ENCODE peak calls at places on chromosomes 5 and 9, in nine cellular contexts. One of them, this sample, is unnamed.
A peak's percentile ranks its signal among the peaks of the same experiment; 100 is the strongest.

GRCh38 chr9:98231770-98232478 is 23.5 kb downstream of the TBC1D2 start:
- DNase-seq in fibroblast of the conjunctiva: peak; percentile 72
- DNase-seq in NB4: peak; percentile 31
- DNase-seq in NCI-H1694 treated with DMSO at 0.1 percent for 48 hours: no peak
- DNase-seq in HCT116: no peak
- DNase-seq in SK-N-DZ: no peak
- DNase-seq in RPMI7951: peak; percentile 77
- DNase-seq in psoas muscle: no peak
- DNase-seq in stimulated activated CD8-positive, alpha-beta memory T cell treated with anti-CD3 and anti-CD28 coated beads, Interleukin-2, amount 100 ng/mL, for 1 hour: no peak
- DNase-seq in this sample: peak; percentile 41

GRCh38 chr9:70420267-70421019 is 6.0 kb upstream of the KLF9 start:
- DNase-seq in fibroblast of the conjunctiva: peak; percentile 91
- DNase-seq in SK-N-DZ: peak; percentile 89
- DNase-seq in HCT116: peak; percentile 42
- DNase-seq in NB4: peak; percentile 73
- DNase-seq in stimulated activated CD8-positive, alpha-beta memory T cell treated with anti-CD3 and anti-CD28 coated beads, Interleukin-2, amount 100 ng/mL, for 1 hour: peak; percentile 14
- DNase-seq in psoas muscle: peak; percentile 98
- DNase-seq in NCI-H1694 treated with DMSO at 0.1 percent for 48 hours: peak; percentile 86
- DNase-seq in RPMI7951: peak; percentile 90
- DNase-seq in this sample: no peak

GRCh38 chr5:84603557-84604185 is 219.0 kb upstream of the EDIL3 start:
- DNase-seq in stimulated activated CD8-positive, alpha-beta memory T cell treated with anti-CD3 and anti-CD28 coated beads, Interleukin-2, amount 100 ng/mL, for 1 hour: no peak
- DNase-seq in fibroblast of the conjunctiva: peak; percentile 71
- DNase-seq in RPMI7951: peak; percentile 78
- DNase-seq in psoas muscle: peak; percentile 32
- DNase-seq in NCI-H1694 treated with DMSO at 0.1 percent for 48 hours: no peak
- DNase-seq in HCT116: no peak
- DNase-seq in SK-N-DZ: no peak
- DNase-seq in NB4: no peak
- DNase-seq in this sample: no peak

GRCh38 chr9:127833555-127833954 is 20.9 kb downstream of the ENG start:
- DNase-seq in NCI-H1694 treated with DMSO at 0.1 percent for 48 hours: no peak
- DNase-seq in fibroblast of the conjunctiva: no peak
- DNase-seq in HCT116: no peak
- DNase-seq in RPMI7951: no peak
- DNase-seq in psoas muscle: no peak
- DNase-seq in SK-N-DZ: no peak
- DNase-seq in NB4: no peak
- DNase-seq in stimulated activated CD8-positive, alpha-beta memory T cell treated with anti-CD3 and anti-CD28 coated beads, Interleukin-2, amount 100 ng/mL, for 1 hour: no peak
- DNase-seq in this sample: no peak

GRCh38 chr5:178280631-178281030 is 48.0 kb upstream of the PHYKPL start:
- DNase-seq in SK-N-DZ: no peak
- DNase-seq in NB4: peak; percentile 31
- DNase-seq in RPMI7951: no peak
- DNase-seq in NCI-H1694 treated with DMSO at 0.1 percent for 48 hours: no peak
- DNase-seq in stimulated activated CD8-positive, alpha-beta memory T cell treated with anti-CD3 and anti-CD28 coated beads, Interleukin-2, amount 100 ng/mL, for 1 hour: no peak
- DNase-seq in HCT116: no peak
- DNase-seq in psoas muscle: peak; percentile 41
- DNase-seq in fibroblast of the conjunctiva: no peak
- DNase-seq in this sample: no peak

GRCh38 chr9:93082841-93083411 is 13.1 kb upstream of the CARD19 start:
- DNase-seq in fibroblast of the conjunctiva: no peak
- DNase-seq in NB4: peak; percentile 40
- DNase-seq in stimulated activated CD8-positive, alpha-beta memory T cell treated with anti-CD3 and anti-CD28 coated beads, Interleukin-2, amount 100 ng/mL, for 1 hour: no peak
- DNase-seq in HCT116: no peak
- DNase-seq in SK-N-DZ: no peak
- DNase-seq in psoas muscle: no peak
- DNase-seq in RPMI7951: no peak
- DNase-seq in NCI-H1694 treated with DMSO at 0.1 percent for 48 hours: no peak
- DNase-seq in this sample: no peak

GRCh38 chr9:78103971-78104433 is 72.4 kb upstream of the GNAQ start:
- DNase-seq in stimulated activated CD8-positive, alpha-beta memory T cell treated with anti-CD3 and anti-CD28 coated beads, Interleukin-2, amount 100 ng/mL, for 1 hour: no peak
- DNase-seq in HCT116: no peak
- DNase-seq in SK-N-DZ: no peak
- DNase-seq in NB4: peak; percentile 92
- DNase-seq in psoas muscle: no peak
- DNase-seq in RPMI7951: no peak
- DNase-seq in fibroblast of the conjunctiva: no peak
- DNase-seq in NCI-H1694 treated with DMSO at 0.1 percent for 48 hours: peak; percentile 9
- DNase-seq in this sample: no peak

GRCh38 chr9:98786750-98787510 is 9.4 kb downstream of the ANKS6 start:
- DNase-seq in NB4: peak; percentile 56
- DNase-seq in psoas muscle: no peak
- DNase-seq in SK-N-DZ: no peak
- DNase-seq in HCT116: no peak
- DNase-seq in fibroblast of the conjunctiva: no peak
- DNase-seq in NCI-H1694 treated with DMSO at 0.1 percent for 48 hours: no peak
- DNase-seq in RPMI7951: no peak
- DNase-seq in stimulated activated CD8-positive, alpha-beta memory T cell treated with anti-CD3 and anti-CD28 coated beads, Interleukin-2, amount 100 ng/mL, for 1 hour: no peak
- DNase-seq in this sample: no peak

GRCh38 chr9:70263421-70263820 is 4.6 kb downstream of the SMC5 start:
- DNase-seq in RPMI7951: no peak
- DNase-seq in fibroblast of the conjunctiva: no peak
- DNase-seq in NCI-H1694 treated with DMSO at 0.1 percent for 48 hours: no peak
- DNase-seq in NB4: no peak
- DNase-seq in HCT116: no peak
- DNase-seq in psoas muscle: no peak
- DNase-seq in stimulated activated CD8-positive, alpha-beta memory T cell treated with anti-CD3 and anti-CD28 coated beads, Interleukin-2, amount 100 ng/mL, for 1 hour: no peak
- DNase-seq in SK-N-DZ: no peak
- DNase-seq in this sample: no peak

GRCh38 chr5:25516136-25516535 is 871.4 kb upstream of the CDH10 start:
- DNase-seq in fibroblast of the conjunctiva: no peak
- DNase-seq in HCT116: no peak
- DNase-seq in SK-N-DZ: peak; percentile 28
- DNase-seq in NB4: no peak
- DNase-seq in stimulated activated CD8-positive, alpha-beta memory T cell treated with anti-CD3 and anti-CD28 coated beads, Interleukin-2, amount 100 ng/mL, for 1 hour: no peak
- DNase-seq in NCI-H1694 treated with DMSO at 0.1 percent for 48 hours: no peak
- DNase-seq in psoas muscle: no peak
- DNase-seq in RPMI7951: peak; percentile 23
- DNase-seq in this sample: no peak

GRCh38 chr9:23522952-23523351 is 303.1 kb downstream of the ELAVL2 start:
- DNase-seq in NCI-H1694 treated with DMSO at 0.1 percent for 48 hours: no peak
- DNase-seq in NB4: no peak
- DNase-seq in HCT116: no peak
- DNase-seq in psoas muscle: no peak
- DNase-seq in SK-N-DZ: no peak
- DNase-seq in stimulated activated CD8-positive, alpha-beta memory T cell treated with anti-CD3 and anti-CD28 coated beads, Interleukin-2, amount 100 ng/mL, for 1 hour: no peak
- DNase-seq in RPMI7951: no peak
- DNase-seq in fibroblast of the conjunctiva: no peak
- DNase-seq in this sample: no peak

GRCh38 chr9:2741441-2742158 is 24.3 kb downstream of the KCNV2 start:
- DNase-seq in NB4: no peak
- DNase-seq in stimulated activated CD8-positive, alpha-beta memory T cell treated with anti-CD3 and anti-CD28 coated beads, Interleukin-2, amount 100 ng/mL, for 1 hour: no peak
- DNase-seq in RPMI7951: no peak
- DNase-seq in fibroblast of the conjunctiva: no peak
- DNase-seq in SK-N-DZ: no peak
- DNase-seq in NCI-H1694 treated with DMSO at 0.1 percent for 48 hours: no peak
- DNase-seq in psoas muscle: no peak
- DNase-seq in HCT116: no peak
- DNase-seq in this sample: no peak

GRCh38 chr5:112757468-112758208 is 20.0 kb downstream of the APC start:
- DNase-seq in SK-N-DZ: peak; percentile 67
- DNase-seq in NCI-H1694 treated with DMSO at 0.1 percent for 48 hours: peak; percentile 65
- DNase-seq in NB4: peak; percentile 64
- DNase-seq in RPMI7951: peak; percentile 56
- DNase-seq in stimulated activated CD8-positive, alpha-beta memory T cell treated with anti-CD3 and anti-CD28 coated beads, Interleukin-2, amount 100 ng/mL, for 1 hour: no peak
- DNase-seq in psoas muscle: no peak
- DNase-seq in HCT116: peak; percentile 48
- DNase-seq in fibroblast of the conjunctiva: peak; percentile 47
- DNase-seq in this sample: peak; percentile 42

GRCh38 chr5:157166494-157167218 is 592 bp upstream of the GARIN3 start:
- DNase-seq in NB4: no peak
- DNase-seq in psoas muscle: no peak
- DNase-seq in SK-N-DZ: no peak
- DNase-seq in NCI-H1694 treated with DMSO at 0.1 percent for 48 hours: no peak
- DNase-seq in HCT116: no peak
- DNase-seq in stimulated activated CD8-positive, alpha-beta memory T cell treated with anti-CD3 and anti-CD28 coated beads, Interleukin-2, amount 100 ng/mL, for 1 hour: no peak
- DNase-seq in fibroblast of the conjunctiva: no peak
- DNase-seq in RPMI7951: no peak
- DNase-seq in this sample: no peak

GRCh38 chr5:150172147-150172546 is 5.6 kb downstream of the CDX1 start:
- DNase-seq in NB4: no peak
- DNase-seq in fibroblast of the conjunctiva: no peak
- DNase-seq in stimulated activated CD8-positive, alpha-beta memory T cell treated with anti-CD3 and anti-CD28 coated beads, Interleukin-2, amount 100 ng/mL, for 1 hour: no peak
- DNase-seq in psoas muscle: no peak
- DNase-seq in SK-N-DZ: no peak
- DNase-seq in NCI-H1694 treated with DMSO at 0.1 percent for 48 hours: no peak
- DNase-seq in RPMI7951: no peak
- DNase-seq in HCT116: no peak
- DNase-seq in this sample: no peak

GRCh38 chr5:113336975-113337374 is 97.8 kb downstream of the TSSK1B start:
- DNase-seq in RPMI7951: peak; percentile 81
- DNase-seq in SK-N-DZ: peak; percentile 85
- DNase-seq in stimulated activated CD8-positive, alpha-beta memory T cell treated with anti-CD3 and anti-CD28 coated beads, Interleukin-2, amount 100 ng/mL, for 1 hour: no peak
- DNase-seq in HCT116: peak; percentile 70
- DNase-seq in psoas muscle: no peak
- DNase-seq in fibroblast of the conjunctiva: no peak
- DNase-seq in NCI-H1694 treated with DMSO at 0.1 percent for 48 hours: no peak
- DNase-seq in NB4: peak; percentile 76
- DNase-seq in this sample: no peak

GRCh38 chr9:108983885-108984284 is 29.4 kb downstream of the CTNNAL1 start:
- DNase-seq in SK-N-DZ: no peak
- DNase-seq in fibroblast of the conjunctiva: no peak
- DNase-seq in RPMI7951: no peak
- DNase-seq in NB4: no peak
- DNase-seq in stimulated activated CD8-positive, alpha-beta memory T cell treated with anti-CD3 and anti-CD28 coated beads, Interleukin-2, amount 100 ng/mL, for 1 hour: no peak
- DNase-seq in psoas muscle: no peak
- DNase-seq in HCT116: no peak
- DNase-seq in NCI-H1694 treated with DMSO at 0.1 percent for 48 hours: no peak
- DNase-seq in this sample: no peak

GRCh38 chr9:79603222-79603925 is 31.6 kb downstream of the TLE4 start:
- DNase-seq in fibroblast of the conjunctiva: no peak
- DNase-seq in NCI-H1694 treated with DMSO at 0.1 percent for 48 hours: no peak
- DNase-seq in NB4: no peak
- DNase-seq in SK-N-DZ: no peak
- DNase-seq in RPMI7951: peak; percentile 39
- DNase-seq in stimulated activated CD8-positive, alpha-beta memory T cell treated with anti-CD3 and anti-CD28 coated beads, Interleukin-2, amount 100 ng/mL, for 1 hour: no peak
- DNase-seq in psoas muscle: no peak
- DNase-seq in HCT116: no peak
- DNase-seq in this sample: no peak

This sample was measured in HFF-Myc.